ENCODE peak calls at places on chromosomes 3 and 15, in ten cellular contexts. One of them, this sample, is unnamed.

GRCh38 chr15:60667190-60667868 is 188.4 kb upstream of the ICE2 start:
- DNase-seq in HFFc6: no peak
- DNase-seq in stimulated activated CD8-positive, alpha-beta memory T cell treated with anti-CD3 and anti-CD28 coated beads, Interleukin-15, amount 100 ng/mL, for 24 hours: no peak
- DNase-seq in osteoblast: no peak
- DNase-seq in stomach: no peak
- DNase-seq in adrenal gland: no peak
- DNase-seq in amniotic epithelial cell: no peak
- DNase-seq in foreskin melanocyte: no peak
- DNase-seq in coronary artery: no peak
- DNase-seq in GDM1: no peak
- DNase-seq in this sample: no peak

GRCh38 chr3:58074126-58074715 is 66.0 kb downstream of the FLNB start:
- DNase-seq in HFFc6: no peak
- DNase-seq in stimulated activated CD8-positive, alpha-beta memory T cell treated with anti-CD3 and anti-CD28 coated beads, Interleukin-15, amount 100 ng/mL, for 24 hours: no peak
- DNase-seq in osteoblast: peak
- DNase-seq in stomach: no peak
- DNase-seq in adrenal gland: no peak
- DNase-seq in amniotic epithelial cell: no peak
- DNase-seq in foreskin melanocyte: no peak
- DNase-seq in coronary artery: no peak
- DNase-seq in GDM1: peak
- DNase-seq in this sample: no peak

GRCh38 chr3:47193871-47194859 is 30.3 kb upstream of the SETD2 start:
- DNase-seq in HFFc6: no peak
- DNase-seq in stimulated activated CD8-positive, alpha-beta memory T cell treated with anti-CD3 and anti-CD28 coated beads, Interleukin-15, amount 100 ng/mL, for 24 hours: no peak
- DNase-seq in osteoblast: no peak
- DNase-seq in stomach: no peak
- DNase-seq in adrenal gland: no peak
- DNase-seq in amniotic epithelial cell: peak
- DNase-seq in foreskin melanocyte: no peak
- DNase-seq in coronary artery: no peak
- DNase-seq in GDM1: no peak
- DNase-seq in this sample: no peak

GRCh38 chr3:50474717-50475116 is 28.7 kb downstream of the CACNA2D2 start:
- DNase-seq in HFFc6: peak
- DNase-seq in stimulated activated CD8-positive, alpha-beta memory T cell treated with anti-CD3 and anti-CD28 coated beads, Interleukin-15, amount 100 ng/mL, for 24 hours: no peak
- DNase-seq in osteoblast: peak
- DNase-seq in stomach: no peak
- DNase-seq in adrenal gland: peak
- DNase-seq in amniotic epithelial cell: peak
- DNase-seq in foreskin melanocyte: no peak
- DNase-seq in coronary artery: no peak
- DNase-seq in GDM1: no peak
- DNase-seq in this sample: no peak

GRCh38 chr3:66437341-66437929 is 63.4 kb downstream of the LRIG1 start:
- DNase-seq in HFFc6: no peak
- DNase-seq in stimulated activated CD8-positive, alpha-beta memory T cell treated with anti-CD3 and anti-CD28 coated beads, Interleukin-15, amount 100 ng/mL, for 24 hours: no peak
- DNase-seq in osteoblast: no peak
- DNase-seq in stomach: no peak
- DNase-seq in adrenal gland: no peak
- DNase-seq in amniotic epithelial cell: no peak
- DNase-seq in foreskin melanocyte: no peak
- DNase-seq in coronary artery: no peak
- DNase-seq in GDM1: no peak
- DNase-seq in this sample: no peak

GRCh38 chr3:79297242-79297641 is 470.6 kb downstream of the ROBO1 start:
- DNase-seq in HFFc6: peak
- DNase-seq in stimulated activated CD8-positive, alpha-beta memory T cell treated with anti-CD3 and anti-CD28 coated beads, Interleukin-15, amount 100 ng/mL, for 24 hours: no peak
- DNase-seq in osteoblast: peak
- DNase-seq in stomach: no peak
- DNase-seq in adrenal gland: no peak
- DNase-seq in amniotic epithelial cell: peak
- DNase-seq in foreskin melanocyte: peak
- DNase-seq in coronary artery: no peak
- DNase-seq in GDM1: no peak
- DNase-seq in this sample: peak

GRCh38 chr3:152444029-152444641 is 175.4 kb downstream of the MBNL1 start:
- DNase-seq in HFFc6: peak
- DNase-seq in stimulated activated CD8-positive, alpha-beta memory T cell treated with anti-CD3 and anti-CD28 coated beads, Interleukin-15, amount 100 ng/mL, for 24 hours: no peak
- DNase-seq in osteoblast: peak
- DNase-seq in stomach: no peak
- DNase-seq in adrenal gland: no peak
- DNase-seq in amniotic epithelial cell: peak
- DNase-seq in foreskin melanocyte: peak
- DNase-seq in coronary artery: no peak
- DNase-seq in GDM1: no peak
- DNase-seq in this sample: peak

GRCh38 chr3:43869491-43869890 is 178.8 kb downstream of the ABHD5 start:
- DNase-seq in HFFc6: no peak
- DNase-seq in stimulated activated CD8-positive, alpha-beta memory T cell treated with anti-CD3 and anti-CD28 coated beads, Interleukin-15, amount 100 ng/mL, for 24 hours: no peak
- DNase-seq in osteoblast: no peak
- DNase-seq in stomach: no peak
- DNase-seq in adrenal gland: no peak
- DNase-seq in amniotic epithelial cell: no peak
- DNase-seq in foreskin melanocyte: no peak
- DNase-seq in coronary artery: no peak
- DNase-seq in GDM1: no peak
- DNase-seq in this sample: no peak

GRCh38 chr3:98628317-98628716 is 34.9 kb upstream of the CPOX start:
- DNase-seq in HFFc6: no peak
- DNase-seq in stimulated activated CD8-positive, alpha-beta memory T cell treated with anti-CD3 and anti-CD28 coated beads, Interleukin-15, amount 100 ng/mL, for 24 hours: no peak
- DNase-seq in osteoblast: no peak
- DNase-seq in stomach: no peak
- DNase-seq in adrenal gland: no peak
- DNase-seq in amniotic epithelial cell: no peak
- DNase-seq in foreskin melanocyte: no peak
- DNase-seq in coronary artery: no peak
- DNase-seq in GDM1: no peak
- DNase-seq in this sample: no peak

GRCh38 chr15:37891754-37892368 is 42.6 kb upstream of the TMCO5A start:
- DNase-seq in HFFc6: peak
- DNase-seq in stimulated activated CD8-positive, alpha-beta memory T cell treated with anti-CD3 and anti-CD28 coated beads, Interleukin-15, amount 100 ng/mL, for 24 hours: no peak
- DNase-seq in osteoblast: peak
- DNase-seq in stomach: no peak
- DNase-seq in adrenal gland: peak
- DNase-seq in amniotic epithelial cell: peak
- DNase-seq in foreskin melanocyte: peak
- DNase-seq in coronary artery: no peak
- DNase-seq in GDM1: no peak
- DNase-seq in this sample: peak

GRCh38 chr15:56587686-56588085 is 122.7 kb upstream of the MNS1 start:
- DNase-seq in HFFc6: peak
- DNase-seq in stimulated activated CD8-positive, alpha-beta memory T cell treated with anti-CD3 and anti-CD28 coated beads, Interleukin-15, amount 100 ng/mL, for 24 hours: no peak
- DNase-seq in osteoblast: no peak
- DNase-seq in stomach: no peak
- DNase-seq in adrenal gland: no peak
- DNase-seq in amniotic epithelial cell: peak
- DNase-seq in foreskin melanocyte: no peak
- DNase-seq in coronary artery: no peak
- DNase-seq in GDM1: no peak
- DNase-seq in this sample: no peak

GRCh38 chr3:156488771-156489170 is 66.1 kb downstream of the SSR3 start:
- DNase-seq in HFFc6: peak
- DNase-seq in stimulated activated CD8-positive, alpha-beta memory T cell treated with anti-CD3 and anti-CD28 coated beads, Interleukin-15, amount 100 ng/mL, for 24 hours: no peak
- DNase-seq in osteoblast: peak
- DNase-seq in stomach: no peak
- DNase-seq in adrenal gland: no peak
- DNase-seq in amniotic epithelial cell: peak
- DNase-seq in foreskin melanocyte: no peak
- DNase-seq in coronary artery: no peak
- DNase-seq in GDM1: no peak
- DNase-seq in this sample: no peak

GRCh38 chr15:101568304-101568703 is 78.8 kb upstream of the PCSK6 start:
- DNase-seq in HFFc6: peak
- DNase-seq in stimulated activated CD8-positive, alpha-beta memory T cell treated with anti-CD3 and anti-CD28 coated beads, Interleukin-15, amount 100 ng/mL, for 24 hours: no peak
- DNase-seq in osteoblast: peak
- DNase-seq in stomach: no peak
- DNase-seq in adrenal gland: no peak
- DNase-seq in amniotic epithelial cell: no peak
- DNase-seq in foreskin melanocyte: no peak
- DNase-seq in coronary artery: no peak
- DNase-seq in GDM1: no peak
- DNase-seq in this sample: no peak

GRCh38 chr3:176574736-176575135 is 622.5 kb downstream of the TBL1XR1 start:
- DNase-seq in HFFc6: no peak
- DNase-seq in stimulated activated CD8-positive, alpha-beta memory T cell treated with anti-CD3 and anti-CD28 coated beads, Interleukin-15, amount 100 ng/mL, for 24 hours: no peak
- DNase-seq in osteoblast: no peak
- DNase-seq in stomach: no peak
- DNase-seq in adrenal gland: no peak
- DNase-seq in amniotic epithelial cell: peak
- DNase-seq in foreskin melanocyte: no peak
- DNase-seq in coronary artery: no peak
- DNase-seq in GDM1: no peak
- DNase-seq in this sample: no peak

GRCh38 chr15:34360298-34360697 is 6.7 kb downstream of the LPCAT4 start:
- DNase-seq in HFFc6: peak
- DNase-seq in stimulated activated CD8-positive, alpha-beta memory T cell treated with anti-CD3 and anti-CD28 coated beads, Interleukin-15, amount 100 ng/mL, for 24 hours: no peak
- DNase-seq in osteoblast: no peak
- DNase-seq in stomach: no peak
- DNase-seq in adrenal gland: no peak
- DNase-seq in amniotic epithelial cell: no peak
- DNase-seq in foreskin melanocyte: no peak
- DNase-seq in coronary artery: no peak
- DNase-seq in GDM1: no peak
- DNase-seq in this sample: no peak

GRCh38 chr3:48678056-48678455 is 7.7 kb downstream of the NCKIPSD start:
- DNase-seq in HFFc6: peak
- DNase-seq in stimulated activated CD8-positive, alpha-beta memory T cell treated with anti-CD3 and anti-CD28 coated beads, Interleukin-15, amount 100 ng/mL, for 24 hours: no peak
- DNase-seq in osteoblast: peak
- DNase-seq in stomach: no peak
- DNase-seq in adrenal gland: no peak
- DNase-seq in amniotic epithelial cell: peak
- DNase-seq in foreskin melanocyte: no peak
- DNase-seq in coronary artery: no peak
- DNase-seq in GDM1: no peak
- DNase-seq in this sample: no peak

GRCh38 chr3:24237971-24238767 is 256.5 kb downstream of the THRB start:
- DNase-seq in HFFc6: peak
- DNase-seq in stimulated activated CD8-positive, alpha-beta memory T cell treated with anti-CD3 and anti-CD28 coated beads, Interleukin-15, amount 100 ng/mL, for 24 hours: no peak
- DNase-seq in osteoblast: peak
- DNase-seq in stomach: no peak
- DNase-seq in adrenal gland: peak
- DNase-seq in amniotic epithelial cell: peak
- DNase-seq in foreskin melanocyte: peak
- DNase-seq in coronary artery: no peak
- DNase-seq in GDM1: peak
- DNase-seq in this sample: peak

GRCh38 chr3:57949779-57950618 is 58.2 kb upstream of the FLNB start:
- DNase-seq in HFFc6: peak
- DNase-seq in stimulated activated CD8-positive, alpha-beta memory T cell treated with anti-CD3 and anti-CD28 coated beads, Interleukin-15, amount 100 ng/mL, for 24 hours: no peak
- DNase-seq in osteoblast: no peak
- DNase-seq in stomach: peak
- DNase-seq in adrenal gland: peak
- DNase-seq in amniotic epithelial cell: no peak
- DNase-seq in foreskin melanocyte: no peak
- DNase-seq in coronary artery: no peak
- DNase-seq in GDM1: no peak
- DNase-seq in this sample: no peak

GRCh38 chr15:91491131-91491950 is 362.2 kb upstream of the SLCO3A1 start:
- DNase-seq in HFFc6: peak
- DNase-seq in stimulated activated CD8-positive, alpha-beta memory T cell treated with anti-CD3 and anti-CD28 coated beads, Interleukin-15, amount 100 ng/mL, for 24 hours: no peak
- DNase-seq in osteoblast: no peak
- DNase-seq in stomach: no peak
- DNase-seq in adrenal gland: no peak
- DNase-seq in amniotic epithelial cell: no peak
- DNase-seq in foreskin melanocyte: no peak
- DNase-seq in coronary artery: no peak
- DNase-seq in GDM1: peak
- DNase-seq in this sample: no peak

GRCh38 chr3:6560259-6560658 is 300.7 kb upstream of the GRM7 start:
- DNase-seq in HFFc6: no peak
- DNase-seq in stimulated activated CD8-positive, alpha-beta memory T cell treated with anti-CD3 and anti-CD28 coated beads, Interleukin-15, amount 100 ng/mL, for 24 hours: no peak
- DNase-seq in osteoblast: peak
- DNase-seq in stomach: no peak
- DNase-seq in adrenal gland: no peak
- DNase-seq in amniotic epithelial cell: no peak
- DNase-seq in foreskin melanocyte: no peak
- DNase-seq in coronary artery: no peak
- DNase-seq in GDM1: no peak
- DNase-seq in this sample: no peak

GRCh38 chr3:157073810-157074209 is 86.1 kb downstream of the CCNL1 start:
- DNase-seq in HFFc6: peak
- DNase-seq in stimulated activated CD8-positive, alpha-beta memory T cell treated with anti-CD3 and anti-CD28 coated beads, Interleukin-15, amount 100 ng/mL, for 24 hours: no peak
- DNase-seq in osteoblast: no peak
- DNase-seq in stomach: no peak
- DNase-seq in adrenal gland: no peak
- DNase-seq in amniotic epithelial cell: peak
- DNase-seq in foreskin melanocyte: no peak
- DNase-seq in coronary artery: no peak
- DNase-seq in GDM1: no peak
- DNase-seq in this sample: no peak

GRCh38 chr3:95387242-95388021 is 1324.6 kb downstream of the NSUN3 start:
- DNase-seq in HFFc6: no peak
- DNase-seq in stimulated activated CD8-positive, alpha-beta memory T cell treated with anti-CD3 and anti-CD28 coated beads, Interleukin-15, amount 100 ng/mL, for 24 hours: no peak
- DNase-seq in osteoblast: no peak
- DNase-seq in stomach: no peak
- DNase-seq in adrenal gland: no peak
- DNase-seq in amniotic epithelial cell: no peak
- DNase-seq in foreskin melanocyte: no peak
- DNase-seq in coronary artery: no peak
- DNase-seq in GDM1: no peak
- DNase-seq in this sample: no peak

GRCh38 chr15:100763764-100764750 is 115.6 kb upstream of the ALDH1A3 start:
- DNase-seq in HFFc6: no peak
- DNase-seq in stimulated activated CD8-positive, alpha-beta memory T cell treated with anti-CD3 and anti-CD28 coated beads, Interleukin-15, amount 100 ng/mL, for 24 hours: no peak
- DNase-seq in osteoblast: peak
- DNase-seq in stomach: no peak
- DNase-seq in adrenal gland: no peak
- DNase-seq in amniotic epithelial cell: peak
- DNase-seq in foreskin melanocyte: no peak
- DNase-seq in coronary artery: peak
- DNase-seq in GDM1: no peak
- DNase-seq in this sample: no peak

GRCh38 chr3:186361612-186362408 is at the start of gene DGKG:
- DNase-seq in HFFc6: no peak
- DNase-seq in stimulated activated CD8-positive, alpha-beta memory T cell treated with anti-CD3 and anti-CD28 coated beads, Interleukin-15, amount 100 ng/mL, for 24 hours: no peak
- DNase-seq in osteoblast: peak
- DNase-seq in stomach: peak
- DNase-seq in adrenal gland: peak
- DNase-seq in amniotic epithelial cell: no peak
- DNase-seq in foreskin melanocyte: no peak
- DNase-seq in coronary artery: peak
- DNase-seq in GDM1: peak
- DNase-seq in this sample: peak

GRCh38 chr15:60026555-60026954 is 22.4 kb downstream of the FOXB1 start:
- DNase-seq in HFFc6: no peak
- DNase-seq in stimulated activated CD8-positive, alpha-beta memory T cell treated with anti-CD3 and anti-CD28 coated beads, Interleukin-15, amount 100 ng/mL, for 24 hours: no peak
- DNase-seq in osteoblast: no peak
- DNase-seq in stomach: no peak
- DNase-seq in adrenal gland: peak
- DNase-seq in amniotic epithelial cell: peak
- DNase-seq in foreskin melanocyte: no peak
- DNase-seq in coronary artery: no peak
- DNase-seq in GDM1: no peak
- DNase-seq in this sample: no peak

GRCh38 chr15:73602444-73602843 is 30.7 kb downstream of the NPTN start:
- DNase-seq in HFFc6: no peak
- DNase-seq in stimulated activated CD8-positive, alpha-beta memory T cell treated with anti-CD3 and anti-CD28 coated beads, Interleukin-15, amount 100 ng/mL, for 24 hours: no peak
- DNase-seq in osteoblast: no peak
- DNase-seq in stomach: no peak
- DNase-seq in adrenal gland: no peak
- DNase-seq in amniotic epithelial cell: no peak
- DNase-seq in foreskin melanocyte: no peak
- DNase-seq in coronary artery: no peak
- DNase-seq in GDM1: no peak
- DNase-seq in this sample: no peak

GRCh38 chr3:158718490-158719170 is 13.6 kb downstream of the RARRES1 start:
- DNase-seq in HFFc6: peak
- DNase-seq in stimulated activated CD8-positive, alpha-beta memory T cell treated with anti-CD3 and anti-CD28 coated beads, Interleukin-15, amount 100 ng/mL, for 24 hours: no peak
- DNase-seq in osteoblast: peak
- DNase-seq in stomach: no peak
- DNase-seq in adrenal gland: no peak
- DNase-seq in amniotic epithelial cell: peak
- DNase-seq in foreskin melanocyte: no peak
- DNase-seq in coronary artery: peak
- DNase-seq in GDM1: no peak
- DNase-seq in this sample: no peak

This sample was measured in DMS153.